ENCODE peak calls at places on chromosomes 16 and 17, in nine cellular contexts. O, H, Y, S, Q, B, N, P and X are unnamed samples.

GRCh38 chr17:55769625-55770000 is 18.8 kb downstream of the PCTP start:
- DNase-seq in O (no peak), H (no peak), Y (no peak), S (no peak), Q (no peak), B (no peak), N (no peak), P (no peak), X (no peak)

GRCh38 chr17:28216528-28216927 is 102.5 kb upstream of the TMEM97 start:
- DNase-seq in O (no peak), H (no peak), Y (no peak), S (no peak), Q (no peak), B (no peak), N (no peak), P (no peak), X (no peak)

GRCh38 chr16:69831212-69832123 is 69.3 kb downstream of the WWP2 start:
- DNase-seq in O (no peak), H (no peak), Y (no peak), S (no peak), Q (no peak), B (no peak), N (no peak), P (no peak), X (no peak)

GRCh38 chr16:8936421-8936820 is 27.3 kb downstream of the USP7 start:
- DNase-seq in O (peak), H (peak), Y (peak), S (no peak), Q (peak), B (no peak), N (peak), P (no peak), X (peak)

GRCh38 chr17:75059369-75060345 is 12.6 kb downstream of the KCTD2 start:
- DNase-seq in O (no peak), H (peak), Y (no peak), S (no peak), Q (no peak), B (no peak), N (peak), P (no peak), X (peak)

GRCh38 chr16:9055661-9056060 is 35.8 kb upstream of the HAPSTR1 start:
- DNase-seq in O (no peak), H (no peak), Y (no peak), S (no peak), Q (no peak), B (no peak), N (no peak), P (no peak), X (no peak)

GRCh38 chr16:9141813-9142212 is 50.4 kb downstream of the HAPSTR1 start:
- DNase-seq in O (no peak), H (no peak), Y (no peak), S (no peak), Q (no peak), B (no peak), N (no peak), P (no peak), X (no peak)

GRCh38 chr17:30323895-30324319 is 9.9 kb downstream of the TMIGD1 start:
- DNase-seq in O (no peak), H (peak), Y (no peak), S (no peak), Q (no peak), B (no peak), N (no peak), P (no peak), X (peak)

GRCh38 chr16:88938933-88939813 is 37.8 kb downstream of the CBFA2T3 start:
- DNase-seq in O (peak), H (no peak), Y (no peak), S (no peak), Q (no peak), B (no peak), N (no peak), P (no peak), X (peak)

GRCh38 chr17:29807520-29808361 is 122.3 kb downstream of the SSH2 start:
- DNase-seq in O (peak), H (peak), Y (peak), S (no peak), Q (peak), B (peak), N (peak), P (peak), X (peak)

GRCh38 chr16:59684911-59685310 is 950.8 kb upstream of the GOT2 start:
- DNase-seq in O (no peak), H (no peak), Y (no peak), S (no peak), Q (no peak), B (no peak), N (no peak), P (no peak), X (no peak)

GRCh38 chr17:8674344-8675305 is 44.1 kb upstream of the MYH10 start:
- DNase-seq in O (no peak), H (no peak), Y (no peak), S (no peak), Q (no peak), B (no peak), N (no peak), P (no peak), X (no peak)

GRCh38 chr17:41457656-41458055 is 9.5 kb downstream of the KRT32 start:
- DNase-seq in O (no peak), H (no peak), Y (no peak), S (no peak), Q (no peak), B (no peak), N (no peak), P (no peak), X (no peak)

GRCh38 chr16:86396318-86396882 is 113.9 kb upstream of the FOXF1 start:
- DNase-seq in O (no peak), H (no peak), Y (no peak), S (no peak), Q (no peak), B (no peak), N (no peak), P (no peak), X (no peak)